ENCODE peak calls at places on chromosomes 4 and X, in five cellular contexts. W is heart right ventricle; R is HFFc6; S is A549; I is stimulated activated CD4-positive, alpha-beta T cell treated with anti-CD3 and anti-CD28 coated beads, TNF-alpha, amount 100 ng/mL, for 48 hours. Y is an unnamed sample.

GRCh38 chrX:131704136-131704695 is 160.3 kb downstream of the OR13H1 start:
- DNase-seq in R (peak), S (peak), I (no peak), W (peak), Y (peak)

GRCh38 chrX:51461053-51462050 is 35.0 kb downstream of the NUDT11 start:
- DNase-seq in I (no peak), R (no peak), W (no peak), S (peak), Y (peak)

GRCh38 chr4:48668254-48669017 is 111.6 kb downstream of the FRYL start:
- DNase-seq in S (no peak), R (no peak), W (no peak), I (no peak), Y (no peak)

GRCh38 chr4:79224777-79225104 is 101.1 kb downstream of the NAA11 start:
- DNase-seq in W (no peak), S (no peak), I (no peak), R (no peak), Y (no peak)

GRCh38 chrX:123468481-123468880 is 264.4 kb downstream of the THOC2 start:
- DNase-seq in I (no peak), R (no peak), W (no peak), S (no peak), Y (no peak)

GRCh38 chrX:29241831-29242230 is 654.6 kb downstream of the IL1RAPL1 start:
- DNase-seq in W (no peak), R (no peak), S (no peak), I (no peak), Y (no peak)

GRCh38 chrX:24425806-24426205 is 39.3 kb upstream of the PDK3 start:
- DNase-seq in R (no peak), W (no peak), S (no peak), I (no peak), Y (no peak)

GRCh38 chr4:84379881-84380618 is 119.0 kb downstream of the NKX6-1 start:
- DNase-seq in R (no peak), W (no peak), I (no peak), S (peak), Y (no peak)

GRCh38 chrX:37905436-37906147 is 58.2 kb upstream of the DYNLT3 start:
- DNase-seq in R (no peak), I (no peak), S (peak), W (peak), Y (peak)

GRCh38 chr4:107719211-107719926 is 665 bp downstream of the PAPSS1 start:
- DNase-seq in R (peak), I (no peak), W (no peak), S (peak), Y (peak)